ENCODE peak calls at places on chromosomes 5 and 9, in four cellular contexts. One of them, this sample, is unnamed.

GRCh38 chr5:84724683-84725082 is 340.0 kb upstream of the EDIL3 start:
- DNase-seq in cardiac muscle cell: peak
- DNase-seq in endothelial cell: no peak
- DNase-seq in activated CD8-positive, alpha-beta T cell treated with anti-CD3 and anti-CD28 coated beads for 36 hours: no peak
- DNase-seq in this sample: peak

GRCh38 chr9:120379611-120380010 is 200.4 kb downstream of the CDK5RAP2 start:
- DNase-seq in cardiac muscle cell: no peak
- DNase-seq in endothelial cell: no peak
- DNase-seq in activated CD8-positive, alpha-beta T cell treated with anti-CD3 and anti-CD28 coated beads for 36 hours: no peak
- DNase-seq in this sample: no peak

GRCh38 chr5:96492654-96493053 is 59.6 kb upstream of the PCSK1 start:
- DNase-seq in cardiac muscle cell: peak
- DNase-seq in endothelial cell: no peak
- DNase-seq in activated CD8-positive, alpha-beta T cell treated with anti-CD3 and anti-CD28 coated beads for 36 hours: no peak
- DNase-seq in this sample: no peak

GRCh38 chr5:11191673-11192072 is 430.6 kb upstream of the DAP start:
- DNase-seq in cardiac muscle cell: no peak
- DNase-seq in endothelial cell: no peak
- DNase-seq in activated CD8-positive, alpha-beta T cell treated with anti-CD3 and anti-CD28 coated beads for 36 hours: no peak
- DNase-seq in this sample: no peak

GRCh38 chr9:106983346-106983745 is 120.4 kb downstream of the ZNF462 start:
- DNase-seq in cardiac muscle cell: no peak
- DNase-seq in endothelial cell: no peak
- DNase-seq in activated CD8-positive, alpha-beta T cell treated with anti-CD3 and anti-CD28 coated beads for 36 hours: no peak
- DNase-seq in this sample: no peak

GRCh38 chr5:66945389-66946349 is 250.9 kb downstream of the CD180 start:
- DNase-seq in cardiac muscle cell: no peak
- DNase-seq in endothelial cell: no peak
- DNase-seq in activated CD8-positive, alpha-beta T cell treated with anti-CD3 and anti-CD28 coated beads for 36 hours: peak
- DNase-seq in this sample: no peak

GRCh38 chr9:135604437-135605237 is 34.7 kb downstream of the GLT6D1 start:
- DNase-seq in cardiac muscle cell: no peak
- DNase-seq in endothelial cell: no peak
- DNase-seq in activated CD8-positive, alpha-beta T cell treated with anti-CD3 and anti-CD28 coated beads for 36 hours: no peak
- DNase-seq in this sample: no peak

GRCh38 chr5:15992918-15993317 is 186.7 kb downstream of the MARCHF11 start:
- DNase-seq in cardiac muscle cell: peak
- DNase-seq in endothelial cell: no peak
- DNase-seq in activated CD8-positive, alpha-beta T cell treated with anti-CD3 and anti-CD28 coated beads for 36 hours: no peak
- DNase-seq in this sample: no peak

GRCh38 chr9:110869931-110870330 is 168.3 kb downstream of the LPAR1 start:
- DNase-seq in cardiac muscle cell: no peak
- DNase-seq in endothelial cell: no peak
- DNase-seq in activated CD8-positive, alpha-beta T cell treated with anti-CD3 and anti-CD28 coated beads for 36 hours: no peak
- DNase-seq in this sample: no peak

GRCh38 chr9:134066923-134067851 is 639 bp downstream of the BRD3 start:
- DNase-seq in cardiac muscle cell: peak
- DNase-seq in endothelial cell: peak
- DNase-seq in activated CD8-positive, alpha-beta T cell treated with anti-CD3 and anti-CD28 coated beads for 36 hours: peak
- DNase-seq in this sample: no peak

GRCh38 chr9:131012023-131012334 is 3.0 kb downstream of the LAMC3 start:
- DNase-seq in cardiac muscle cell: peak
- DNase-seq in endothelial cell: no peak
- DNase-seq in activated CD8-positive, alpha-beta T cell treated with anti-CD3 and anti-CD28 coated beads for 36 hours: no peak
- DNase-seq in this sample: no peak

GRCh38 chr5:125026900-125027731 is 280.7 kb upstream of the ZNF608 start:
- DNase-seq in cardiac muscle cell: peak
- DNase-seq in endothelial cell: no peak
- DNase-seq in activated CD8-positive, alpha-beta T cell treated with anti-CD3 and anti-CD28 coated beads for 36 hours: no peak
- DNase-seq in this sample: peak

GRCh38 chr5:178147406-178147805 is 6.3 kb downstream of the NHP2 start:
- DNase-seq in cardiac muscle cell: no peak
- DNase-seq in endothelial cell: no peak
- DNase-seq in activated CD8-positive, alpha-beta T cell treated with anti-CD3 and anti-CD28 coated beads for 36 hours: no peak
- DNase-seq in this sample: no peak

GRCh38 chr5:132063090-132063911 is 2.8 kb downstream of the IL3 start:
- DNase-seq in cardiac muscle cell: peak
- DNase-seq in endothelial cell: peak
- DNase-seq in activated CD8-positive, alpha-beta T cell treated with anti-CD3 and anti-CD28 coated beads for 36 hours: peak
- DNase-seq in this sample: no peak

GRCh38 chr5:157126-157715 is 34.1 kb upstream of the LRRC14B start:
- DNase-seq in cardiac muscle cell: no peak
- DNase-seq in endothelial cell: no peak
- DNase-seq in activated CD8-positive, alpha-beta T cell treated with anti-CD3 and anti-CD28 coated beads for 36 hours: no peak
- DNase-seq in this sample: no peak

GRCh38 chr5:110625376-110625999 is 101.0 kb downstream of the TMEM232 start:
- DNase-seq in cardiac muscle cell: peak
- DNase-seq in endothelial cell: no peak
- DNase-seq in activated CD8-positive, alpha-beta T cell treated with anti-CD3 and anti-CD28 coated beads for 36 hours: no peak
- DNase-seq in this sample: peak
- TF ChIP-seq CTCF in cardiac muscle cell: peak
- TF ChIP-seq CTCF in endothelial cell: peak
- TF ChIP-seq CTCF in activated CD8-positive, alpha-beta T cell treated with anti-CD3 and anti-CD28 coated beads for 36 hours: peak
- TF ChIP-seq CTCF in this sample: peak

GRCh38 chr5:116472274-116472673 is 102.3 kb downstream of the SEMA6A start:
- DNase-seq in cardiac muscle cell: no peak
- DNase-seq in endothelial cell: no peak
- DNase-seq in activated CD8-positive, alpha-beta T cell treated with anti-CD3 and anti-CD28 coated beads for 36 hours: no peak
- DNase-seq in this sample: no peak
- TF ChIP-seq CTCF in cardiac muscle cell: no peak
- TF ChIP-seq CTCF in endothelial cell: peak
- TF ChIP-seq CTCF in activated CD8-positive, alpha-beta T cell treated with anti-CD3 and anti-CD28 coated beads for 36 hours: no peak
- TF ChIP-seq CTCF in this sample: peak

GRCh38 chr5:43105369-43106289 is 15.1 kb upstream of the ZNF131 start:
- DNase-seq in cardiac muscle cell: peak
- DNase-seq in endothelial cell: peak
- DNase-seq in activated CD8-positive, alpha-beta T cell treated with anti-CD3 and anti-CD28 coated beads for 36 hours: peak
- DNase-seq in this sample: peak

GRCh38 chr5:43106290-43106638 is 14.4 kb upstream of the ZNF131 start:
- DNase-seq in cardiac muscle cell: no peak
- DNase-seq in endothelial cell: no peak
- DNase-seq in activated CD8-positive, alpha-beta T cell treated with anti-CD3 and anti-CD28 coated beads for 36 hours: peak
- DNase-seq in this sample: no peak

GRCh38 chr5:43115968-43116367 is 4.7 kb upstream of the ZNF131 start:
- DNase-seq in cardiac muscle cell: no peak
- DNase-seq in endothelial cell: no peak
- DNase-seq in activated CD8-positive, alpha-beta T cell treated with anti-CD3 and anti-CD28 coated beads for 36 hours: no peak
- DNase-seq in this sample: no peak

GRCh38 chr5:43113546-43113945 is 7.2 kb upstream of the ZNF131 start:
- DNase-seq in cardiac muscle cell: no peak
- DNase-seq in endothelial cell: no peak
- DNase-seq in activated CD8-positive, alpha-beta T cell treated with anti-CD3 and anti-CD28 coated beads for 36 hours: no peak
- DNase-seq in this sample: no peak

DNA sequence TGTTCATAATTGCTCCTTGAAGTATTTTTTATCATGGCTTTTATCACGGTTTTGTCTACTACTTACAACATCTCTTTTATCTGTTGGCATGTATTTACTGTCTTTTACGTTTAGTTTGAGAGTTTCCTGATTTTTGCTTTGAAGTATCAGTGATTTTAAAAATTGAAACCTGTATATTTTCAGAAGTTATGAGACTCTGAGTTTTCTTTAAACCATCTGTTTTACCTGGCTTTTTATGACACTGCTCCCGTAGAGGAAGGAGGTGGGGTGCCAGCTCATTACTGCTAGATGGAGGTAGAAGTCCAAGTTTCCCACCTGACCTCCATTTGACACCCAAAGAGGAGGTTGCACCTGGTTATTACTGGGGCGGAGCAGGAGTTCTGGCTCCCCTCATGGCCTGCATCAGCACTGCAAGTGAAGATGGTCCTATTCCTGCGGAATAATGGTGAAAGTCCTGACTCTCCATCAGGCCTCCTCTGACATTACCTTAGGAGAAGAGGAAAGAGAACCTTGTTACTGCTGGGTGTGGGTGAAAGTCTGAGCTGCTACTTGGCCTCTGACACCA is 10.0 kb upstream of the ZNF131 start:
- DNase-seq in cardiac muscle cell: peak
- DNase-seq in endothelial cell: peak
- DNase-seq in activated CD8-positive, alpha-beta T cell treated with anti-CD3 and anti-CD28 coated beads for 36 hours: peak
- DNase-seq in this sample: no peak
- TF ChIP-seq CTCF in cardiac muscle cell: peak
- TF ChIP-seq CTCF in endothelial cell: peak
- TF ChIP-seq CTCF in activated CD8-positive, alpha-beta T cell treated with anti-CD3 and anti-CD28 coated beads for 36 hours: peak
- TF ChIP-seq CTCF in this sample: peak

DNA sequence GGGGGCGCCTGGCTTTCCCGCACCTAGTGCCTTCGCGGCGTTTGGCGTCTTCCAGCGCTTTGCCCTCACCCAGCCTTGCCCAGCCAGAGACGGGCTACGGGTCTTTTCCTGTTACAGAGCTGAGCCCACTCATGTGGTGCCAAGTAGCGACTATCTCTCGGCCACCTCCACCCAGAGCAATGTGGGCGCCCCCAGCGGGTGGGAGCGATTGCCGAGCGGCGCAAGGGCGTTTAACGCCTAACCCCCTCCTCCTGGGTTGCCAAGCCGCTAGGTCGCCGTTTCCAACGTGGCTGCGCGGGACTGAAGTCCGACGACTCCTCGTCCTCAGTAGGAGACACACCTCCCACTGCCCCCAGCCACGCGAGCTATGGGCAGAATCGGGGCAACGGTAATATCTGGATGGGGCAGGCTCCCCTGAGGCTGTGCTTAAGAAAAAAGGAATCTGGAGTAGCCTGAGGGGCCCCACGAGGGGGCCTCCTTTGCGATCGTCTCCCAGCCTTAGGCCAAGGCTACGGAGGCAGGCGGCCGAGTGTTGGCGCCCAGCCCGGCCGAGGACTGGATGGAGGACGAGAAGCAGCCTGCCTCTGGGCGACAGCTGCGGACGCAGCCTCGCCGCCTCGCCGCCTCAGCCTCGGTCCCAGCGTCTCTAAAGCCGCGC is 5.8 kb downstream of the TLX3 start:
- DNase-seq in cardiac muscle cell: peak
- DNase-seq in endothelial cell: no peak
- DNase-seq in activated CD8-positive, alpha-beta T cell treated with anti-CD3 and anti-CD28 coated beads for 36 hours: no peak
- DNase-seq in this sample: no peak
- TF ChIP-seq CTCF in cardiac muscle cell: no peak
- TF ChIP-seq CTCF in endothelial cell: no peak
- TF ChIP-seq CTCF in activated CD8-positive, alpha-beta T cell treated with anti-CD3 and anti-CD28 coated beads for 36 hours: no peak
- TF ChIP-seq CTCF in this sample: no peak